ENCODE peak calls at places on chromosomes 6 and 20, in four cellular contexts. B is activated CD4-positive, alpha-beta T cell treated with anti-CD3 and anti-CD28 coated beads, Interleukin-2, amount 10 ng/mL, durations not matched to agents 7 days and 5 days; U is BJ; H is NB4. D is an unnamed sample.
A peak's percentile ranks its signal among the peaks of the same experiment; 100 is the strongest.

GRCh38 chr6:43628392-43629103 is 516 bp downstream of the GTPBP2 start:
- DNase-seq in B (peak; percentile 69), U (no peak), H (peak; percentile 70), D (no peak)

GRCh38 chr6:2127484-2127911 is 117.9 kb downstream of the GMDS start:
- DNase-seq in B (no peak), U (no peak), H (no peak), D (no peak)

GRCh38 chr6:119978274-119978889 is 628.8 kb upstream of the MAN1A1 start:
- DNase-seq in B (peak; percentile 7), U (no peak), H (peak; percentile 8), D (no peak)

GRCh38 chr6:56416247-56416646 is 168.9 kb upstream of the COL21A1 start:
- DNase-seq in B (no peak), U (peak; percentile 23), H (no peak), D (no peak)

GRCh38 chr20:59611286-59611685 is 6.9 kb downstream of the PHACTR3 start:
- DNase-seq in B (no peak), U (no peak), H (no peak), D (no peak)

GRCh38 chr6:150720774-150721233 is 121.1 kb downstream of the PLEKHG1 start:
- DNase-seq in B (peak; percentile 5), U (no peak), H (peak; percentile 8), D (no peak)

GRCh38 chr20:5531318-5532081 is 214.7 kb upstream of the PROKR2 start:
- DNase-seq in B (no peak), U (no peak), H (peak; percentile 17), D (no peak)

GRCh38 chr6:140960566-140960965 is 1172.2 kb upstream of the GJE1 start:
- DNase-seq in B (no peak), U (no peak), H (no peak), D (no peak)

GRCh38 chr6:55250400-55250799 is 76.1 kb downstream of the HCRTR2 start:
- DNase-seq in B (no peak), U (no peak), H (no peak), D (no peak)

GRCh38 chr6:16441262-16441661 is 202.9 kb downstream of the GMPR start:
- DNase-seq in B (no peak), U (no peak), H (no peak), D (no peak)

GRCh38 chr6:134593442-134593841 is 275.5 kb upstream of the SGK1 start:
- DNase-seq in B (no peak), U (no peak), H (no peak), D (peak; percentile 86)

GRCh38 chr20:22771706-22772105 is 187.3 kb upstream of the FOXA2 start:
- DNase-seq in B (no peak), U (no peak), H (no peak), D (no peak)

GRCh38 chr20:19903168-19903676 is 113.9 kb upstream of the NAA20 start:
- DNase-seq in B (peak; percentile 10), U (no peak), H (peak; percentile 90), D (peak; percentile 13)

GRCh38 chr20:49448917-49449316 is 33.6 kb downstream of the KCNB1 start:
- DNase-seq in B (no peak), U (no peak), H (no peak), D (no peak)

GRCh38 chr20:22411568-22412450 is 172.6 kb downstream of the FOXA2 start:
- DNase-seq in B (no peak), U (no peak), H (peak; percentile 34), D (peak; percentile 65)

GRCh38 chr6:53827485-53827884 is 32.7 kb downstream of the LRRC1 start:
- DNase-seq in B (no peak), U (no peak), H (no peak), D (no peak)

GRCh38 chr20:9409981-9410380 is 104.4 kb upstream of the LAMP5 start:
- DNase-seq in B (no peak), U (peak; percentile 23), H (no peak), D (no peak)

GRCh38 chr6:1437553-1438406 is 48.4 kb downstream of the FOXF2 start:
- DNase-seq in B (no peak), U (no peak), H (no peak), D (no peak)

GRCh38 chr6:130838971-130839370 is 11.8 kb downstream of the SMLR1 start:
- DNase-seq in B (no peak), U (no peak), H (no peak), D (no peak)

GRCh38 chr6:125732398-125732797 is 17.0 kb upstream of the HEY2 start:
- DNase-seq in B (no peak), U (no peak), H (no peak), D (no peak)

GRCh38 chr6:36053878-36054277 is 26.3 kb downstream of the MAPK14 start:
- DNase-seq in B (no peak), U (no peak), H (no peak), D (no peak)

GRCh38 chr20:3168829-3169590 is 4.3 kb downstream of the LZTS3 start:
- DNase-seq in B (no peak), U (no peak), H (no peak), D (no peak)

GRCh38 chr20:58238490-58238889 is 10.0 kb upstream of the ANKRD60 start:
- DNase-seq in B (no peak), U (no peak), H (no peak), D (no peak)